ENCODE peak calls at places on chromosomes 11 and 22, in seven cellular contexts. One of them, this sample, is unnamed.

GRCh38 chr11:100756556-100756955 is 69.5 kb downstream of the ARHGAP42 start:
- DNase-seq in ELF-1: no peak
- DNase-seq in HEK293T: no peak
- DNase-seq in GM18507: no peak
- DNase-seq in esophagus squamous epithelium: no peak
- DNase-seq in activated naive CD8-positive, alpha-beta T cell treated with anti-CD3 and anti-CD28 coated beads, Interleukin-2, amount 50 U/mL, for 24 hours: no peak
- DNase-seq in tibial nerve: no peak
- DNase-seq in this sample: no peak

GRCh38 chr11:120625565-120625964 is 114.0 kb downstream of the GRIK4 start:
- DNase-seq in ELF-1: no peak
- DNase-seq in HEK293T: no peak
- DNase-seq in GM18507: no peak
- DNase-seq in esophagus squamous epithelium: no peak
- DNase-seq in activated naive CD8-positive, alpha-beta T cell treated with anti-CD3 and anti-CD28 coated beads, Interleukin-2, amount 50 U/mL, for 24 hours: no peak
- DNase-seq in tibial nerve: no peak
- DNase-seq in this sample: no peak

GRCh38 chr11:35946766-35947165 is 2.9 kb downstream of the LDLRAD3 start:
- DNase-seq in ELF-1: no peak
- DNase-seq in HEK293T: no peak
- DNase-seq in GM18507: no peak
- DNase-seq in esophagus squamous epithelium: no peak
- DNase-seq in activated naive CD8-positive, alpha-beta T cell treated with anti-CD3 and anti-CD28 coated beads, Interleukin-2, amount 50 U/mL, for 24 hours: no peak
- DNase-seq in tibial nerve: no peak
- DNase-seq in this sample: no peak

GRCh38 chr22:36612458-36612857 is 83.5 kb upstream of the EIF3D start:
- DNase-seq in ELF-1: no peak
- DNase-seq in HEK293T: no peak
- DNase-seq in GM18507: no peak
- DNase-seq in esophagus squamous epithelium: no peak
- DNase-seq in activated naive CD8-positive, alpha-beta T cell treated with anti-CD3 and anti-CD28 coated beads, Interleukin-2, amount 50 U/mL, for 24 hours: no peak
- DNase-seq in tibial nerve: no peak
- DNase-seq in this sample: no peak

GRCh38 chr11:1153951-1154487 is 3.7 kb upstream of the MUC5AC start:
- DNase-seq in ELF-1: peak
- DNase-seq in HEK293T: no peak
- DNase-seq in GM18507: no peak
- DNase-seq in esophagus squamous epithelium: no peak
- DNase-seq in activated naive CD8-positive, alpha-beta T cell treated with anti-CD3 and anti-CD28 coated beads, Interleukin-2, amount 50 U/mL, for 24 hours: no peak
- DNase-seq in tibial nerve: no peak
- DNase-seq in this sample: no peak

GRCh38 chr11:34620820-34621792 is at the start of gene EHF:
- DNase-seq in ELF-1: no peak
- DNase-seq in HEK293T: no peak
- DNase-seq in GM18507: no peak
- DNase-seq in esophagus squamous epithelium: no peak
- DNase-seq in activated naive CD8-positive, alpha-beta T cell treated with anti-CD3 and anti-CD28 coated beads, Interleukin-2, amount 50 U/mL, for 24 hours: no peak
- DNase-seq in tibial nerve: no peak
- DNase-seq in this sample: no peak

GRCh38 chr11:95301497-95301896 is 70.5 kb upstream of the SESN3 start:
- DNase-seq in ELF-1: no peak
- DNase-seq in HEK293T: no peak
- DNase-seq in GM18507: no peak
- DNase-seq in esophagus squamous epithelium: no peak
- DNase-seq in activated naive CD8-positive, alpha-beta T cell treated with anti-CD3 and anti-CD28 coated beads, Interleukin-2, amount 50 U/mL, for 24 hours: no peak
- DNase-seq in tibial nerve: no peak
- DNase-seq in this sample: no peak

GRCh38 chr11:73237471-73238290 is 19.6 kb downstream of the P2RY2 start:
- DNase-seq in ELF-1: no peak
- DNase-seq in HEK293T: no peak
- DNase-seq in GM18507: no peak
- DNase-seq in esophagus squamous epithelium: no peak
- DNase-seq in activated naive CD8-positive, alpha-beta T cell treated with anti-CD3 and anti-CD28 coated beads, Interleukin-2, amount 50 U/mL, for 24 hours: no peak
- DNase-seq in tibial nerve: no peak
- DNase-seq in this sample: no peak

GRCh38 chr11:14258177-14258935 is 100.6 kb downstream of the RRAS2 start:
- DNase-seq in ELF-1: peak
- DNase-seq in HEK293T: no peak
- DNase-seq in GM18507: no peak
- DNase-seq in esophagus squamous epithelium: no peak
- DNase-seq in activated naive CD8-positive, alpha-beta T cell treated with anti-CD3 and anti-CD28 coated beads, Interleukin-2, amount 50 U/mL, for 24 hours: no peak
- DNase-seq in tibial nerve: no peak
- DNase-seq in this sample: no peak

GRCh38 chr11:26841818-26842457 is 120.1 kb upstream of the SLC5A12 start:
- DNase-seq in ELF-1: no peak
- DNase-seq in HEK293T: no peak
- DNase-seq in GM18507: no peak
- DNase-seq in esophagus squamous epithelium: no peak
- DNase-seq in activated naive CD8-positive, alpha-beta T cell treated with anti-CD3 and anti-CD28 coated beads, Interleukin-2, amount 50 U/mL, for 24 hours: no peak
- DNase-seq in tibial nerve: no peak
- DNase-seq in this sample: no peak

GRCh38 chr22:44633647-44634046 is 68.4 kb upstream of the PRR5 start:
- DNase-seq in ELF-1: no peak
- DNase-seq in HEK293T: no peak
- DNase-seq in GM18507: no peak
- DNase-seq in esophagus squamous epithelium: no peak
- DNase-seq in activated naive CD8-positive, alpha-beta T cell treated with anti-CD3 and anti-CD28 coated beads, Interleukin-2, amount 50 U/mL, for 24 hours: no peak
- DNase-seq in tibial nerve: no peak
- DNase-seq in this sample: no peak

GRCh38 chr11:34505874-34506273 is 7.7 kb downstream of the ELF5 start:
- DNase-seq in ELF-1: no peak
- DNase-seq in HEK293T: no peak
- DNase-seq in GM18507: no peak
- DNase-seq in esophagus squamous epithelium: no peak
- DNase-seq in activated naive CD8-positive, alpha-beta T cell treated with anti-CD3 and anti-CD28 coated beads, Interleukin-2, amount 50 U/mL, for 24 hours: no peak
- DNase-seq in tibial nerve: no peak
- DNase-seq in this sample: no peak

GRCh38 chr11:115665958-115666357 is 161.7 kb upstream of the CADM1 start:
- DNase-seq in ELF-1: no peak
- DNase-seq in HEK293T: no peak
- DNase-seq in GM18507: no peak
- DNase-seq in esophagus squamous epithelium: no peak
- DNase-seq in activated naive CD8-positive, alpha-beta T cell treated with anti-CD3 and anti-CD28 coated beads, Interleukin-2, amount 50 U/mL, for 24 hours: no peak
- DNase-seq in tibial nerve: no peak
- DNase-seq in this sample: no peak

GRCh38 chr11:70071996-70072395 is 6.1 kb upstream of the ANO1 start:
- DNase-seq in ELF-1: no peak
- DNase-seq in HEK293T: no peak
- DNase-seq in GM18507: no peak
- DNase-seq in esophagus squamous epithelium: no peak
- DNase-seq in activated naive CD8-positive, alpha-beta T cell treated with anti-CD3 and anti-CD28 coated beads, Interleukin-2, amount 50 U/mL, for 24 hours: no peak
- DNase-seq in tibial nerve: no peak
- DNase-seq in this sample: no peak

GRCh38 chr11:128365044-128365443 is 222.3 kb downstream of the ETS1 start:
- DNase-seq in ELF-1: no peak
- DNase-seq in HEK293T: no peak
- DNase-seq in GM18507: no peak
- DNase-seq in esophagus squamous epithelium: no peak
- DNase-seq in activated naive CD8-positive, alpha-beta T cell treated with anti-CD3 and anti-CD28 coated beads, Interleukin-2, amount 50 U/mL, for 24 hours: no peak
- DNase-seq in tibial nerve: no peak
- DNase-seq in this sample: peak

GRCh38 chr11:83528225-83528624 is 242.1 kb upstream of the CCDC90B start:
- DNase-seq in ELF-1: no peak
- DNase-seq in HEK293T: no peak
- DNase-seq in GM18507: no peak
- DNase-seq in esophagus squamous epithelium: no peak
- DNase-seq in activated naive CD8-positive, alpha-beta T cell treated with anti-CD3 and anti-CD28 coated beads, Interleukin-2, amount 50 U/mL, for 24 hours: no peak
- DNase-seq in tibial nerve: no peak
- DNase-seq in this sample: no peak

GRCh38 chr22:36417281-36417686 is 29.5 kb upstream of the MYH9 start:
- DNase-seq in ELF-1: no peak
- DNase-seq in HEK293T: no peak
- DNase-seq in GM18507: no peak
- DNase-seq in esophagus squamous epithelium: no peak
- DNase-seq in activated naive CD8-positive, alpha-beta T cell treated with anti-CD3 and anti-CD28 coated beads, Interleukin-2, amount 50 U/mL, for 24 hours: no peak
- DNase-seq in tibial nerve: no peak
- DNase-seq in this sample: no peak

GRCh38 chr11:75792997-75793800 is 21.8 kb upstream of the UVRAG start:
- DNase-seq in ELF-1: peak
- DNase-seq in HEK293T: no peak
- DNase-seq in GM18507: no peak
- DNase-seq in esophagus squamous epithelium: no peak
- DNase-seq in activated naive CD8-positive, alpha-beta T cell treated with anti-CD3 and anti-CD28 coated beads, Interleukin-2, amount 50 U/mL, for 24 hours: no peak
- DNase-seq in tibial nerve: no peak
- DNase-seq in this sample: no peak

GRCh38 chr11:123413636-123414035 is 16.4 kb upstream of the GRAMD1B start:
- DNase-seq in ELF-1: no peak
- DNase-seq in HEK293T: no peak
- DNase-seq in GM18507: no peak
- DNase-seq in esophagus squamous epithelium: no peak
- DNase-seq in activated naive CD8-positive, alpha-beta T cell treated with anti-CD3 and anti-CD28 coated beads, Interleukin-2, amount 50 U/mL, for 24 hours: no peak
- DNase-seq in tibial nerve: no peak
- DNase-seq in this sample: no peak

GRCh38 chr11:16126361-16126760 is 230.0 kb downstream of the SOX6 start:
- DNase-seq in ELF-1: no peak
- DNase-seq in HEK293T: peak
- DNase-seq in GM18507: no peak
- DNase-seq in esophagus squamous epithelium: no peak
- DNase-seq in activated naive CD8-positive, alpha-beta T cell treated with anti-CD3 and anti-CD28 coated beads, Interleukin-2, amount 50 U/mL, for 24 hours: no peak
- DNase-seq in tibial nerve: no peak
- DNase-seq in this sample: no peak

GRCh38 chr22:41001722-41002122 is 50.5 kb downstream of the RBX1 start:
- DNase-seq in ELF-1: peak
- DNase-seq in HEK293T: no peak
- DNase-seq in GM18507: no peak
- DNase-seq in esophagus squamous epithelium: no peak
- DNase-seq in activated naive CD8-positive, alpha-beta T cell treated with anti-CD3 and anti-CD28 coated beads, Interleukin-2, amount 50 U/mL, for 24 hours: no peak
- DNase-seq in tibial nerve: no peak
- DNase-seq in this sample: no peak